ENCODE peak calls at places on chromosome 10, in four cellular contexts. K is SK-N-SH, W is K562, G is GM12878. J is an unnamed sample.

GRCh38 chr10:44780461-44780860 is 130.7 kb upstream of the TMEM72 start:
- DNase-seq in K (no peak), W (no peak), G (no peak), J (no peak)

GRCh38 chr10:1368772-1369171 is 312.6 kb downstream of the WDR37 start:
- DNase-seq in K (peak; percentile 65), W (peak; percentile 69), G (no peak), J (peak; percentile 73)

GRCh38 chr10:12905067-12905466 is 96.4 kb downstream of the CCDC3 start:
- DNase-seq in K (no peak), W (no peak), G (no peak), J (no peak)

GRCh38 chr10:35416628-35417625 is 80.6 kb downstream of the CCNY start:
- DNase-seq in K (no peak), W (no peak), G (no peak), J (no peak)

GRCh38 chr10:101441539-101442455 is 87.8 kb downstream of the BTRC start:
- DNase-seq in K (peak; percentile 65), W (peak; percentile 38), G (no peak), J (peak; percentile 17)

GRCh38 chr10:128398999-128399398 is 272.8 kb upstream of the MKI67 start:
- DNase-seq in K (no peak), W (no peak), G (no peak), J (no peak)

GRCh38 chr10:27661511-27662286 is 83.9 kb downstream of the MKX start:
- DNase-seq in K (no peak), W (no peak), G (no peak), J (no peak)

GRCh38 chr10:78543749-78544446 is 510.2 kb downstream of the RPS24 start:
- DNase-seq in K (no peak), W (no peak), G (no peak), J (no peak)

GRCh38 chr10:129531195-129531968 is 64.3 kb downstream of the MGMT start:
- DNase-seq in K (no peak), W (no peak), G (no peak), J (no peak)

GRCh38 chr10:71860243-71861029 is 9.4 kb upstream of the PSAP start:
- DNase-seq in K (peak; percentile 70), W (peak; percentile 93), G (no peak), J (peak; percentile 71)

GRCh38 chr10:1683649-1684048 is 53.7 kb downstream of the ADARB2 start:
- DNase-seq in K (no peak), W (no peak), G (no peak), J (no peak)

GRCh38 chr10:90352288-90352687 is 505.6 kb downstream of the HTR7 start:
- DNase-seq in K (no peak), W (no peak), G (no peak), J (no peak)

GRCh38 chr10:458466-458865 is 231.0 kb downstream of the DIP2C start:
- DNase-seq in K (no peak), W (no peak), G (no peak), J (no peak)

GRCh38 chr10:61786728-61787127 is 114.8 kb upstream of the ARID5B start:
- DNase-seq in K (no peak), W (no peak), G (peak; percentile 50), J (no peak)

GRCh38 chr10:71531485-71532446 is 135.0 kb downstream of the CDH23 start:
- DNase-seq in K (no peak), W (no peak), G (no peak), J (no peak)

GRCh38 chr10:114917927-114918672 is 19.9 kb upstream of the TRUB1 start:
- DNase-seq in K (no peak), W (no peak), G (no peak), J (no peak)

GRCh38 chr10:10804998-10805737 is 212.5 kb upstream of the CELF2 start:
- DNase-seq in K (no peak), W (no peak), G (no peak), J (no peak)

GRCh38 chr10:102988404-102989314 is 70.6 kb downstream of the CNNM2 start:
- DNase-seq in K (no peak), W (peak; percentile 52), G (no peak), J (no peak)

GRCh38 chr10:85643839-85644525 is 722.6 kb downstream of the GRID1 start:
- DNase-seq in K (no peak), W (no peak), G (no peak), J (no peak)

GRCh38 chr10:72186633-72187330 is 29.0 kb upstream of the ANAPC16 start:
- DNase-seq in K (peak; percentile 33), W (no peak), G (no peak), J (no peak)

GRCh38 chr10:50585921-50586739 is 37.6 kb downstream of the SGMS1 start:
- DNase-seq in K (no peak), W (peak; percentile 77), G (no peak), J (no peak)

GRCh38 chr10:1211844-1212570 is 155.8 kb downstream of the WDR37 start:
- DNase-seq in K (peak; percentile 64), W (no peak), G (no peak), J (no peak)

GRCh38 chr10:91887075-91887899 is 22.0 kb downstream of the FGFBP3 start:
- DNase-seq in K (peak; percentile 84), W (no peak), G (no peak), J (peak; percentile 92)

GRCh38 chr10:43274011-43274410 is 7.1 kb upstream of the RASGEF1A start:
- DNase-seq in K (no peak), W (no peak), G (no peak), J (no peak)

GRCh38 chr10:58599927-58600553 is 87.4 kb downstream of the BICC1 start:
- DNase-seq in K (no peak), W (no peak), G (no peak), J (no peak)

GRCh38 chr10:91367558-91367957 is 42.6 kb upstream of the HECTD2 start:
- DNase-seq in K (no peak), W (no peak), G (no peak), J (no peak)

GRCh38 chr10:80259405-80259871 is 30.0 kb downstream of the MAT1A start:
- DNase-seq in K (no peak), W (no peak), G (no peak), J (no peak)

GRCh38 chr10:21528452-21529235 is 3.2 kb upstream of the SKIDA1 start:
- DNase-seq in K (no peak), W (no peak), G (no peak), J (no peak)
- TF ChIP-seq USF1 in K (no peak), W (no peak), G (no peak), J (no peak)

GRCh38 chr10:65765006-65765546 is 1160.8 kb upstream of the LRRTM3 start:
- DNase-seq in K (no peak), W (no peak), G (no peak), J (no peak)
- TF ChIP-seq USF1 in K (no peak), W (no peak), G (no peak), J (no peak)

GRCh38 chr10:107496594-107496993 is 332.1 kb upstream of the SORCS1 start:
- DNase-seq in K (no peak), W (no peak), G (no peak), J (no peak)

GRCh38 chr10:107497024-107497423 is 332.5 kb upstream of the SORCS1 start:
- DNase-seq in K (no peak), W (no peak), G (no peak), J (no peak)

GRCh38 chr10:107502263-107502979 is 337.9 kb upstream of the SORCS1 start:
- DNase-seq in K (no peak), W (no peak), G (no peak), J (no peak)

DNA sequence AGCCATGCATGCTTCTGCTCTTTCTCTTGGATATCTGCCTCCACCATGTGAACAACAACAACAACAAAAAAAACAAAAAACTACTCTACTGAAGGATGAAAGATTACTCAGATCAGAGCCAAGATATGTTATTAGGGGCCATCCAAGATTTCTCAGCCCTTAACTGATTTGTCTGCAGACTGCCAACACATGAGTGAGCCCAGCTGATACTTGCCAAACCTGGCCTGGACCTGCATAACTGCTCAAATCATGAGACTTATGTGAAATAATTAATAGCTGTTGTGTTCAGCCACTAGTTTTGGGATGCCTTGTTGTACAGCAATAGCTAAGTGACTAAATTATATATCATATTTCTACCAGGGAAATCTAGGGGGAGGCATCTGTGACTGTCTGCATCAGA is 334.5 kb upstream of the SORCS1 start:
- DNase-seq in K (no peak), W (no peak), G (no peak), J (no peak)
- TF ChIP-seq USF1 in K (no peak), W (no peak), G (no peak), J (no peak)

GRCh38 chr10:119267384-119267783 is 60.0 kb downstream of the GRK5 start:
- DNase-seq in K (no peak), W (no peak), G (no peak), J (no peak)

GRCh38 chr10:119265691-119266090 is 58.3 kb downstream of the GRK5 start:
- DNase-seq in K (no peak), W (no peak), G (no peak), J (no peak)

GRCh38 chr10:119268428-119268827 is 61.1 kb downstream of the GRK5 start:
- DNase-seq in K (no peak), W (no peak), G (no peak), J (no peak)

GRCh38 chr10:119259345-119259744 is 52.0 kb downstream of the GRK5 start:
- DNase-seq in K (no peak), W (no peak), G (no peak), J (no peak)

GRCh38 chr10:119263966-119264621 is 56.7 kb downstream of the GRK5 start:
- DNase-seq in K (no peak), W (no peak), G (no peak), J (no peak)
- TF ChIP-seq USF1 in K (no peak), W (no peak), G (no peak), J (no peak)

DNA sequence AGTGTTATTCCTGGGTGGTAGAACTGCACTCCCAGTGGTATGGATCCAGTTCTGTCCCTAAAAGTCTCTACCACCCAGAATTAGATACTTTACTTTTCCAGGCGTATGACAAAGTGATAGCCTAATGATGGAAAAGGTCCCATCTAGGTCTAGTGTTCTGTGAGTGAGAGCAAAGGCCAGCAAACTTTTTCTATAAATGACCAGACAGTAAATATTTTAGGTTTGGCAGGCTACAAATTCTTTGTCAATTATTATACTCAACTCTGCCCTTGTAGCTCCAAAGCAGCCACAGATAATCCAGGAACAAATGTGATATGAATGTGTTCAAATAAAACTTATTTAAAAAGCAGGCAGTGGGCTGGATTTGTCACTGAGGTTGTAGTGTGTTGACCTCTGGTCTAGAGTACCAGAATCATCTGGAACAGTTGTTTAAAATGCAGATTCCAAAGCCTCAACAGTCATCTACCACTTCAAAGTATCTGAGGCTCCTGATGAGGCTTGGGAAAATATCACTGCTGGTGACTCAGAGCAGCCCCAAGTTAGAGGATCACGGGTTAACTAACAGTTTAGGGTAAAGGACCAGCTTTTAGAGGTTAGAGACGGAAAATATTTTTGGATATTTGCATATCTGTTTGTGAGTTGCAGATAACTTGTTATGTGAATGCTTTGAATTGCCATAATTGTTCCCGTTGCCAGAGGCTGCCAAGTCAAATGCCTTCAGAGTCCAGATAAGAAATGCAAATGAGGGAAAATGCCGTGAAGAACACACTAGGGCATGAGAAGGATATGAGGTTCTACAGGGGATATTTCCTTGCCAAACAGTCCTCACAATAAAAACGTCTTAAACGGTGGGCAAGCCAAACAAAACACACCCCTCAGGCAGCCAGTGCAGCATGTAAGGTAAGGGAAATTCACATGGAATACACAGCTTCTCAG is 19.4 kb downstream of the NRAP start:
- DNase-seq in K (no peak), W (no peak), G (no peak), J (no peak)
- TF ChIP-seq USF1 in K (no peak), W (no peak), G (no peak), J (no peak)

DNA sequence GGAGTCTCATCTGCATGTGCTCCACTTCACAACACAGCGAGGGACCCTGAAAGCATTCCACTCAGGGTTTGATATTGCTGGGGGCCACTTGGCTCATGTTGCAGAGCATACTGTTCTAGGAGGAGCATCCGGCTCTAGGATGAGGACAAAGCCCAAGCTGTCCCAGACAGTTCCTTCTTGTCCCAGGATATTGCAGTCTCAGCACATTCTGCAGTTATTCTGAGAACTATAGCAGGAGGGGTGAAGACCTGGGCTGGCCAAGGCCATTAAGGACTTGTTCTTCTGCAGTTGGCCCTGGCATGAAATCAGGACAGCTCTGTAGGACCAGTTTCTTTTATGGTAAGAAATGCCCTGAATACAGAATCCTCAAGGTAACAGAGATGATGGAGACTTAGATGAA is 48.9 kb upstream of the C10orf120 start:
- DNase-seq in K (no peak), W (no peak), G (no peak), J (no peak)
- TF ChIP-seq USF1 in K (no peak), W (no peak), G (no peak), J (no peak)

J was measured in WTC11.